ENCODE peak calls at places on chromosomes 4 and X, in five cellular contexts. One of them, this sample, is unnamed.
A peak's percentile ranks its signal among the peaks of the same experiment; 100 is the strongest.

GRCh38 chr4:71188197-71188625 is 150.6 kb upstream of the SLC4A4 start:
- DNase-seq in left ventricle myocardium inferior: no peak
- DNase-seq in neural progenitor cell: peak; percentile 19
- DNase-seq in kidney: no peak
- DNase-seq in heart right ventricle: no peak
- DNase-seq in this sample: no peak

GRCh38 chr4:152613841-152614240 is 66.0 kb downstream of the TMEM154 start:
- DNase-seq in left ventricle myocardium inferior: no peak
- DNase-seq in heart right ventricle: no peak
- DNase-seq in neural progenitor cell: no peak
- DNase-seq in kidney: no peak
- DNase-seq in this sample: no peak

GRCh38 chr4:20075479-20075878 is 176.2 kb upstream of the SLIT2 start:
- DNase-seq in kidney: no peak
- DNase-seq in neural progenitor cell: no peak
- DNase-seq in left ventricle myocardium inferior: no peak
- DNase-seq in heart right ventricle: no peak
- DNase-seq in this sample: peak; percentile 5

GRCh38 chrX:70092247-70092646 is 30.0 kb downstream of the OTUD6A start:
- DNase-seq in left ventricle myocardium inferior: no peak
- DNase-seq in neural progenitor cell: no peak
- DNase-seq in heart right ventricle: no peak
- DNase-seq in kidney: no peak
- DNase-seq in this sample: no peak

GRCh38 chrX:56968980-56969379 is 26.4 kb downstream of the SPIN3 start:
- DNase-seq in heart right ventricle: no peak
- DNase-seq in neural progenitor cell: no peak
- DNase-seq in kidney: no peak
- DNase-seq in left ventricle myocardium inferior: no peak
- DNase-seq in this sample: no peak

GRCh38 chr4:41647368-41647767 is 101.2 kb downstream of the PHOX2B start:
- DNase-seq in heart right ventricle: no peak
- DNase-seq in left ventricle myocardium inferior: no peak
- DNase-seq in neural progenitor cell: no peak
- DNase-seq in kidney: no peak
- DNase-seq in this sample: no peak

GRCh38 chr4:3827616-3828492 is 61.7 kb downstream of the ADRA2C start:
- DNase-seq in neural progenitor cell: no peak
- DNase-seq in heart right ventricle: peak; percentile 84
- DNase-seq in kidney: peak; percentile 96
- DNase-seq in left ventricle myocardium inferior: peak; percentile 85
- DNase-seq in this sample: peak; percentile 57

GRCh38 chrX:48816014-48816810 is 10.1 kb upstream of the ERAS start:
- DNase-seq in neural progenitor cell: no peak
- DNase-seq in kidney: peak; percentile 59
- DNase-seq in heart right ventricle: no peak
- DNase-seq in left ventricle myocardium inferior: no peak
- DNase-seq in this sample: no peak

GRCh38 chr4:3251691-3252479 is 2.9 kb downstream of the MSANTD1 start:
- DNase-seq in kidney: peak; percentile 68
- DNase-seq in neural progenitor cell: no peak
- DNase-seq in heart right ventricle: no peak
- DNase-seq in left ventricle myocardium inferior: peak; percentile 5
- DNase-seq in this sample: no peak

GRCh38 chrX:155718964-155719586 is 106.3 kb upstream of the TMLHE start:
- DNase-seq in heart right ventricle: peak; percentile 29
- DNase-seq in kidney: no peak
- DNase-seq in neural progenitor cell: no peak
- DNase-seq in left ventricle myocardium inferior: no peak
- DNase-seq in this sample: no peak

GRCh38 chr4:141643557-141643956 is 7.2 kb downstream of the IL15 start:
- DNase-seq in heart right ventricle: no peak
- DNase-seq in neural progenitor cell: no peak
- DNase-seq in left ventricle myocardium inferior: no peak
- DNase-seq in kidney: no peak
- DNase-seq in this sample: no peak

GRCh38 chrX:34557733-34558132 is 99.4 kb downstream of the TMEM47 start:
- DNase-seq in neural progenitor cell: no peak
- DNase-seq in left ventricle myocardium inferior: no peak
- DNase-seq in kidney: no peak
- DNase-seq in heart right ventricle: no peak
- DNase-seq in this sample: no peak

GRCh38 chrX:80876877-80877276 is 67.2 kb upstream of the BRWD3 start:
- DNase-seq in heart right ventricle: no peak
- DNase-seq in kidney: no peak
- DNase-seq in neural progenitor cell: peak; percentile 11
- DNase-seq in left ventricle myocardium inferior: no peak
- DNase-seq in this sample: peak; percentile 49

GRCh38 chr4:26619784-26620183 is 35.9 kb downstream of the TBC1D19 start:
- DNase-seq in kidney: no peak
- DNase-seq in left ventricle myocardium inferior: no peak
- DNase-seq in heart right ventricle: no peak
- DNase-seq in neural progenitor cell: no peak
- DNase-seq in this sample: no peak

GRCh38 chr4:87819281-87819919 is 13.4 kb upstream of the MEPE start:
- DNase-seq in heart right ventricle: no peak
- DNase-seq in neural progenitor cell: peak; percentile 18
- DNase-seq in left ventricle myocardium inferior: no peak
- DNase-seq in kidney: no peak
- DNase-seq in this sample: no peak

GRCh38 chrX:41958861-41959260 is 35.5 kb upstream of the CASK start:
- DNase-seq in left ventricle myocardium inferior: no peak
- DNase-seq in neural progenitor cell: no peak
- DNase-seq in kidney: no peak
- DNase-seq in heart right ventricle: no peak
- DNase-seq in this sample: no peak

GRCh38 chrX:29348288-29348687 is 761.0 kb downstream of the IL1RAPL1 start:
- DNase-seq in heart right ventricle: no peak
- DNase-seq in left ventricle myocardium inferior: no peak
- DNase-seq in neural progenitor cell: no peak
- DNase-seq in kidney: no peak
- DNase-seq in this sample: peak; percentile 83

GRCh38 chrX:38038501-38038900 is 32.1 kb downstream of the SYTL5 start:
- DNase-seq in kidney: no peak
- DNase-seq in heart right ventricle: no peak
- DNase-seq in neural progenitor cell: no peak
- DNase-seq in left ventricle myocardium inferior: no peak
- DNase-seq in this sample: no peak

GRCh38 chr4:148311493-148311892 is 130.7 kb downstream of the NR3C2 start:
- DNase-seq in kidney: no peak
- DNase-seq in heart right ventricle: no peak
- DNase-seq in neural progenitor cell: no peak
- DNase-seq in left ventricle myocardium inferior: no peak
- DNase-seq in this sample: no peak

GRCh38 chrX:69457756-69458155 is 46.4 kb upstream of the NALF2 start:
- DNase-seq in left ventricle myocardium inferior: no peak
- DNase-seq in neural progenitor cell: no peak
- DNase-seq in kidney: no peak
- DNase-seq in heart right ventricle: no peak
- DNase-seq in this sample: no peak

GRCh38 chr4:189121336-189121735 is 819.3 kb upstream of the FRG1 start:
- DNase-seq in left ventricle myocardium inferior: no peak
- DNase-seq in kidney: no peak
- DNase-seq in heart right ventricle: no peak
- DNase-seq in neural progenitor cell: no peak
- DNase-seq in this sample: no peak

GRCh38 chrX:9885150-9885549 is 82.0 kb upstream of the CLDN34 start:
- DNase-seq in kidney: no peak
- DNase-seq in heart right ventricle: peak; percentile 40
- DNase-seq in left ventricle myocardium inferior: peak; percentile 44
- DNase-seq in neural progenitor cell: peak; percentile 62
- DNase-seq in this sample: peak; percentile 77

GRCh38 chr4:53461244-53461643 is 83.8 kb downstream of the FIP1L1 start:
- DNase-seq in kidney: no peak
- DNase-seq in neural progenitor cell: no peak
- DNase-seq in heart right ventricle: no peak
- DNase-seq in left ventricle myocardium inferior: no peak
- DNase-seq in this sample: no peak

GRCh38 chrX:67555578-67556203 is 11.9 kb downstream of the AR start:
- DNase-seq in neural progenitor cell: peak; percentile 32
- DNase-seq in kidney: no peak
- DNase-seq in heart right ventricle: peak; percentile 5
- DNase-seq in left ventricle myocardium inferior: no peak
- DNase-seq in this sample: peak; percentile 52

GRCh38 chrX:2632533-2633504 is 58.3 kb upstream of the CD99 start:
- DNase-seq in neural progenitor cell: no peak
- DNase-seq in left ventricle myocardium inferior: no peak
- DNase-seq in heart right ventricle: no peak
- DNase-seq in kidney: no peak
- DNase-seq in this sample: no peak

GRCh38 chrX:2635366-2635765 is 55.7 kb upstream of the CD99 start:
- DNase-seq in kidney: no peak
- DNase-seq in left ventricle myocardium inferior: no peak
- DNase-seq in neural progenitor cell: no peak
- DNase-seq in heart right ventricle: no peak
- DNase-seq in this sample: no peak

GRCh38 chrX:2628751-2629315 is 62.3 kb upstream of the CD99 start:
- DNase-seq in neural progenitor cell: no peak
- DNase-seq in left ventricle myocardium inferior: no peak
- DNase-seq in heart right ventricle: no peak
- DNase-seq in kidney: no peak
- DNase-seq in this sample: no peak

GRCh38 chrX:2629316-2630168 is 61.6 kb upstream of the CD99 start:
- DNase-seq in heart right ventricle: no peak
- DNase-seq in kidney: no peak
- DNase-seq in left ventricle myocardium inferior: no peak
- DNase-seq in neural progenitor cell: no peak
- DNase-seq in this sample: no peak

GRCh38 chrX:2631743-2632532 is 59.2 kb upstream of the CD99 start:
- DNase-seq in kidney: no peak
- DNase-seq in left ventricle myocardium inferior: no peak
- DNase-seq in heart right ventricle: no peak
- DNase-seq in neural progenitor cell: no peak
- DNase-seq in this sample: no peak
- H3K27ac ChIP-seq in kidney: no peak overlapping the region
- H3K27ac ChIP-seq in left ventricle myocardium inferior: no peak overlapping the region
- H3K27ac ChIP-seq in heart right ventricle: no peak overlapping the region
- H3K27ac ChIP-seq in neural progenitor cell: no peak overlapping the region
- H3K27ac ChIP-seq in this sample: no peak overlapping the region

DNA sequence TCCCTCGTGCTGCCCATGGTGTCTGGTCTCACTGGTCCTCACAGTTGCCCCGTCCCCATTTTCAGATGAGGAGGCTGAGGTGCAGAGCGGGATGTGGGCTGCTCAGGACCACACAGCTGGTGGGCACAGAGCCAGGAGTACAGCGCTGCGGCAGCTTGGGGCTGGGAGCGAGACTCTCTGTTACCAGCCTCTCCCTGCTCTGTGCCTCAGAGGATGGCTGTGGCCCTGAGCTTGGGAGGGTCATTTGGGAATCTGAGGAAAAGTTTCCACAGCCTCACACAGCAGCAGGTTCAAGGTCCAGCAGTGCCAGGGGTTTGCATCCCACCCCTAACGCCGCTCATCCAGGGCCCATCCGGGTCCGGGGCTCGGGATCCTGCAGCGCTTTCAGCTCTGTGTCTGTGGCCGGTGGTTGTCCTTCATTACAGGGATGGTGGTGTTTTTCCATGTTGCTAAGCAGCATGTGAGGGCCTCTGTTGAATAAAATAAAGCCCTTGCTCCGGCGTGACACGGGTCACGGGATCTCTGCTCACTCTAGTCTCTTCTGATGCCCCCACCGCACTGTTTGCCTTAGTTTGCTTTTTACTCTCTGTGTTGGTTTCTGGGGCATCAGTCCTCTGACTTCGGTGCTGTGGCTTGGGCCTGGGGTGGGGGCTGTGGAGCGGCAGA is 6.4 kb downstream of the WFS1 start:
- DNase-seq in neural progenitor cell: no peak
- DNase-seq in heart right ventricle: peak; percentile 31
- DNase-seq in kidney: no peak
- DNase-seq in left ventricle myocardium inferior: no peak
- DNase-seq in this sample: no peak
- H3K4me1 ChIP-seq in neural progenitor cell: no peaks in the 10 kb centered on the region
- H3K4me1 ChIP-seq in heart right ventricle: peaks cover 72% of the 10 kb centered on the region
- H3K4me1 ChIP-seq in kidney: no peaks in the 10 kb centered on the region
- H3K4me1 ChIP-seq in left ventricle myocardium inferior: peaks cover 100% of the 10 kb centered on the region
- H3K4me1 ChIP-seq in this sample: no peaks in the 10 kb centered on the region

GRCh38 chr4:6674500-6675149 is 19.1 kb upstream of the S100P start:
- DNase-seq in kidney: no peak
- DNase-seq in heart right ventricle: no peak
- DNase-seq in left ventricle myocardium inferior: no peak
- DNase-seq in neural progenitor cell: peak; percentile 40
- DNase-seq in this sample: peak; percentile 33
- H3K27ac ChIP-seq in kidney: peak overlapping the region; percentile 82
- H3K27ac ChIP-seq in heart right ventricle: peak overlapping the region; percentile 90
- H3K27ac ChIP-seq in left ventricle myocardium inferior: peak overlapping the region; percentile 95
- H3K27ac ChIP-seq in neural progenitor cell: no peak overlapping the region
- H3K27ac ChIP-seq in this sample: peak overlapping the region; percentile 63

DNA sequence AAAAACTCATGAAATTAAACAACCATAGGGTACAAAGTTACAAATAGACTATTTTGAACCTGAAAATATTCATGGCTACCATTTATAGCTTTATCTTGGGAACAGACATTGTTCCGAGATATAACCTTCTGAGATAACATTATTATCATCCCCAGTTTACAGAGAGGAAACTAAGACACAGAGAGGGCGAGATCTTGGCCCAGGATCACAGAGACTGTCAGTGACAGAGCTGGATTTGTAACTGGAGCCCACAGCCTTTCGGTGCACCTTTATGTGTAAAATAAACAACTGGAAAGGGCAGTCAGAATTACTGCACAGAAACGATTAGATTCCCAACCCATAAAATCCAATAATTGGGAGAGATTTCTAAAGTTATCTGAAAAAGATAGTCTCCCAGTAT is 28.4 kb downstream of the KLF3 start:
- DNase-seq in kidney: no peak
- DNase-seq in neural progenitor cell: no peak
- DNase-seq in left ventricle myocardium inferior: no peak
- DNase-seq in heart right ventricle: no peak
- DNase-seq in this sample: no peak
- H3K4me1 ChIP-seq in kidney: no peaks in the 10 kb centered on the region
- H3K4me1 ChIP-seq in neural progenitor cell: no peaks in the 10 kb centered on the region
- H3K4me1 ChIP-seq in left ventricle myocardium inferior: peaks cover 69% of the 10 kb centered on the region
- H3K4me1 ChIP-seq in heart right ventricle: peaks cover 59% of the 10 kb centered on the region
- H3K4me1 ChIP-seq in this sample: peaks cover 22% of the 10 kb centered on the region

GRCh38 chr4:78322032-78322431 is 229.5 kb upstream of the ANXA3 start:
- DNase-seq in kidney: no peak
- DNase-seq in left ventricle myocardium inferior: no peak
- DNase-seq in neural progenitor cell: no peak
- DNase-seq in heart right ventricle: no peak
- DNase-seq in this sample: no peak
- H3K27ac ChIP-seq in kidney: no peak overlapping the region
- H3K27ac ChIP-seq in left ventricle myocardium inferior: no peak overlapping the region
- H3K27ac ChIP-seq in neural progenitor cell: no peak overlapping the region
- H3K27ac ChIP-seq in heart right ventricle: no peak overlapping the region
- H3K27ac ChIP-seq in this sample: no peak overlapping the region

GRCh38 chr4:158781963-158782362 is 13.1 kb downstream of the FNIP2 start:
- DNase-seq in left ventricle myocardium inferior: no peak
- DNase-seq in heart right ventricle: no peak
- DNase-seq in neural progenitor cell: no peak
- DNase-seq in kidney: no peak
- DNase-seq in this sample: no peak
- H3K4me1 ChIP-seq in left ventricle myocardium inferior: peaks cover 90% of the 10 kb centered on the region
- H3K4me1 ChIP-seq in heart right ventricle: peaks cover 78% of the 10 kb centered on the region
- H3K4me1 ChIP-seq in neural progenitor cell: peaks cover 22% of the 10 kb centered on the region
- H3K4me1 ChIP-seq in kidney: peaks cover 48% of the 10 kb centered on the region
- H3K4me1 ChIP-seq in this sample: peaks cover 6% of the 10 kb centered on the region